ENCODE peak calls at places on chromosomes 13 and 19, in ten cellular contexts. Z is stomach, X is tibial nerve, Y is prostate gland, S is NB4, U is right lobe of liver, I is adrenal gland, L is breast epithelium, F is A549, V is uterus. A is an unnamed sample.

GRCh38 chr13:45863716-45864590 is 12.4 kb upstream of the SIAH3 start:
- DNase-seq in X (no peak), Z (no peak), V (no peak), L (no peak), F (no peak), U (no peak), S (no peak), I (no peak), Y (no peak), A (no peak)

GRCh38 chr13:91185294-91185863 is 162.1 kb upstream of the MIR17HG start:
- DNase-seq in S (peak; percentile 23), Z (no peak), Y (no peak), V (no peak), I (no peak), F (no peak), X (no peak), U (no peak), L (no peak), A (no peak)

GRCh38 chr19:18683109-18683954 is at the start of gene CRTC1:
- DNase-seq in Z (peak; percentile 90), S (peak; percentile 84), I (peak; percentile 93), L (peak; percentile 82), V (peak; percentile 89), F (peak; percentile 83), U (peak; percentile 91), Y (peak; percentile 77), X (peak; percentile 76), A (peak; percentile 98)

GRCh38 chr19:2413159-2413558 is 14.2 kb downstream of the TIMM13 start:
- DNase-seq in X (no peak), V (no peak), L (no peak), Z (no peak), F (no peak), I (no peak), Y (no peak), S (no peak), U (no peak), A (no peak)

GRCh38 chr19:290539-291521 is at the start of gene PLPP2:
- DNase-seq in I (no peak), F (peak; percentile 40), X (no peak), S (no peak), L (peak; percentile 94), Z (peak; percentile 93), U (peak; percentile 49), V (peak; percentile 57), Y (peak; percentile 88), A (peak; percentile 29)

GRCh38 chr13:66952507-66952906 is 277.6 kb downstream of the PCDH9 start:
- DNase-seq in S (no peak), F (no peak), Z (no peak), I (no peak), U (no peak), Y (no peak), X (no peak), L (no peak), V (no peak), A (no peak)

GRCh38 chr19:10009269-10009665 is 1.0 kb downstream of the COL5A3 start:
- DNase-seq in L (peak; percentile 27), S (peak; percentile 67), Y (no peak), I (peak; percentile 46), F (no peak), X (peak; percentile 67), U (no peak), Z (peak; percentile 28), V (peak; percentile 79), A (no peak)

GRCh38 chr13:113109151-113110047 is 3.8 kb downstream of the F7 start:
- DNase-seq in S (no peak), I (no peak), U (peak; percentile 43), X (no peak), Y (no peak), F (no peak), V (no peak), L (no peak), Z (no peak), A (no peak)

GRCh38 chr19:13727798-13728197 is 36.5 kb upstream of the MRI1 start:
- DNase-seq in U (no peak), I (no peak), L (no peak), V (peak; percentile 32), S (no peak), X (peak; percentile 53), Y (no peak), Z (no peak), F (no peak), A (no peak)

GRCh38 chr19:41323023-41323422 is 13.1 kb downstream of the CCDC97 start:
- DNase-seq in U (peak; percentile 53), I (peak; percentile 60), V (peak; percentile 62), S (no peak), F (no peak), L (no peak), X (no peak), Y (no peak), Z (no peak), A (no peak)

GRCh38 chr19:16244091-16244490 is 46.4 kb downstream of the AP1M1 start:
- DNase-seq in S (no peak), I (no peak), L (no peak), U (no peak), V (no peak), Y (no peak), F (no peak), X (no peak), Z (no peak), A (no peak)

GRCh38 chr19:40585677-40586422 is 9.2 kb downstream of the SHKBP1 start:
- DNase-seq in S (peak; percentile 76), X (no peak), F (peak; percentile 69), L (no peak), I (no peak), U (no peak), Y (no peak), V (no peak), Z (no peak), A (no peak)

GRCh38 chr13:59770451-59770850 is 393.3 kb downstream of the DIAPH3 start:
- DNase-seq in U (no peak), F (no peak), V (no peak), Z (no peak), L (no peak), I (no peak), Y (no peak), X (no peak), S (no peak), A (no peak)

GRCh38 chr19:5134683-5135082 is 165.8 kb downstream of the KDM4B start:
- DNase-seq in X (no peak), Y (no peak), V (no peak), U (no peak), L (no peak), S (no peak), F (no peak), Z (no peak), I (no peak), A (no peak)

DNA sequence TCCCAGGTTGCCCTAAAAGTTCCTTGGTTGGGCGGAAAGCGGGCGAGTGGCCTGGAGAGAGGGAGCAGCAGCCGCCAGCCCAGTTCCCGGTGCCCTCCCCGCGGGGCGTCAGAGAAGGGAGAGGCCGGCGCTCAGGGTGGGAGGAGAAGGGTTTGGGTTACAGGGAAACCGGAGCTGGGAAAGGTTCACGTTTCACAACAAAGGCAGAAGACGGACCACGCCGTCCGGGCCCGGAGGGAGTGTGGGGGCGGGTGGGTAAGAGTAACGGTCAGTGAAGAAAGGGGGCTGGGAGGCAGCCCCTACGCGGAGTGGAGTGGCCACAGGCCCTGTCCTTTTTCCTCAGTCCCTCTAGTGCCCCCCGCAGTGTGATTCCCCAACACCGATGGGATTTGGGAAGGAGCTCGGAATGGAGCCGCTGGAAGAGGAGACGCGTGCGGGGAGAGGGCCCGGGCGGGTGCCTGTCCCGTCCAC is 1.6 kb downstream of the SIX5 start:
- DNase-seq in F (peak; percentile 58), I (peak; percentile 91), L (peak; percentile 83), U (peak; percentile 79), V (peak; percentile 88), S (peak; percentile 65), Y (peak; percentile 83), Z (peak; percentile 77), X (peak; percentile 82), A (no peak)
- TF ChIP-seq POLR2A in F (no peak), I (peak; percentile 85), L (peak; percentile 59), U (peak; percentile 56), V (peak; percentile 77), S (no peak), Y (peak; percentile 91), Z (no peak), X (peak; percentile 84), A (no peak)

GRCh38 chr19:4083677-4084546 is 17.2 kb upstream of the ZBTB7A start:
- DNase-seq in I (no peak), S (no peak), F (no peak), V (no peak), X (no peak), Y (peak; percentile 60), U (peak; percentile 54), L (no peak), Z (peak; percentile 89), A (peak; percentile 59)
- TF ChIP-seq POLR2A in I (no peak), S (no peak), F (no peak), V (no peak), X (no peak), Y (no peak), U (no peak), L (no peak), Z (no peak), A (no peak)

DNA sequence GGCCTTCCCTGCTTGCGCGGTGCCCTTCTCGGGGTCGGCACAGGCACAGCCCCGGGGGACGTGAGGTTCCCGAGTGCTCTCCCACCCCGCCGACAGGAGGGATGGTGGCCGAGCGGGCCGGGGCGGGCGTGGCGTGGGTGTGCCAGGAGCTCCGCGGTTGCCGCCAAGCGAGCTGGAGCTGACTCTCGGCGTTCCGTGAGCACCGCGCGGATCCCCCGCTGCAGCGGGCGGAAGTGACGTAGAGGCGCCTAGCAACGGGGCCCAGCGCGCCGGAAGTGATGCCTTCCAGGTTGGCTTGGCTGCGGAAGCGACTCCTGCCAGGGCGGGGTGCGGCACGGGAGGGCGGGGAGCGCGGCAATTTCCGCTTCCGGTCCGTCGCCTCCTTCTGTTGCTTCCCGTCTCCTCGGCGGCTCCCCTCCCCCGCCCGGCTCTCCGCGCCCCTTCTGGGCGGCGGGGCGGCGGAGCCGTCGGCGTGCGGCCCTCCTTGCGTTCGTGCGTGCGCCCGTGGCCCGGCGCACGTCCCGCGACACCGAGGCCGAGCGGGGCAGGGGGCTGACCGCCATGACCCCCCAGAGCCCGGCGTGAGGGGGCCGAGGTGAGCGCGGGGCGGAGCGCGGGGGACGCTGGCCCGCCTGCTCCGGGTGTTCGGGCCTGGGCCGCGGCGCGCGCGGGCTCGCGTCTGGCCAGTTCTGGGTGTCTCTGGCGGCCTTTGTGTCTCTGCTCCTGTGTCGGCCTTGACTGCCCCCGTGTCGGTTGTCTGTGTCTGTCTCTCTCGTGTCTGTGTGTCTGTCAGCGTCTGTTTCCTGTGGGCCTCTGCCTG is at the start of gene EPN1:
- DNase-seq in V (peak; percentile 95), L (peak; percentile 91), I (peak; percentile 97), Y (peak; percentile 95), Z (peak; percentile 98), S (peak; percentile 94), X (peak; percentile 89), F (peak; percentile 99), U (peak; percentile 98), A (peak; percentile 99)
- TF ChIP-seq POLR2A in V (peak; percentile 45), L (no peak), I (peak; percentile 34), Y (peak; percentile 53), Z (no peak), S (peak; percentile 43), X (peak; percentile 47), F (no peak), U (peak; percentile 54), A (peak; percentile 80)

DNA sequence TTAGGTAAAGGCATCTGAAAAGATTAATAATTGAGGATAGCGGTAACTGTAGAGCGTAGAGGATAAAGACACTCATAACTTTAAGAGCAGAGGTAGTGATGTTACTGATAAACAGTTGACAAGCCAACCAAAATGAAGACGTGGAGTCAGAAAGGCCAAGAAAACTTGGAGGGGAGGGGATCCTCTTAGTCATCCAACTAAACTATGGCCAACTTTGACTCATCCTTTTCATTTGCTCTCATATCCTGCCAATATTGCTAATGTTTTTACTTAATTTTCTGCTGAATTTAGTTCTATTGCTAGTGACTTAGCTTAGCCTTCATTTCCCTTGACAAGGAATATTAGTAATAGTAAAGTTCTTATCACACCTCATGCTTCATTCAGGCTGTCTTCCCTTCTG is 13.4 kb downstream of the ITGBL1 start:
- DNase-seq in I (no peak), L (no peak), F (no peak), S (no peak), U (no peak), X (no peak), Z (no peak), Y (no peak), V (no peak), A (no peak)
- TF ChIP-seq POLR2A in I (no peak), L (no peak), F (no peak), S (no peak), U (no peak), X (no peak), Z (no peak), Y (no peak), V (no peak), A (no peak)

A was measured in GM12891.